ENCODE peak calls at places on chromosomes 2 and 18, in ten cellular contexts. L is HTR-8/SVneo; C is effector memory CD4-positive, alpha-beta T cell; E is stimulated activated CD4-positive, alpha-beta T cell treated with anti-CD3 and anti-CD28 coated beads, Interleukin-2, amount 100 ng/mL, for 48 hours; A is NCI-H2081 treated with DMSO at 0.1 percent for 48 hours; M is KBM-7; J is H9; Z is central memory CD4-positive, alpha-beta T cell; V is stimulated activated CD8-positive, alpha-beta memory T cell treated with anti-CD3 and anti-CD28 coated beads, Interleukin-2, amount 100 ng/mL, for 1 hour; U is cardiac muscle cell. R is an unnamed sample.

GRCh38 chr18:24544141-24544498 is 83.7 kb downstream of the HRH4 start:
- DNase-seq in Z (no peak), U (peak), E (no peak), C (no peak), V (no peak), L (peak), J (no peak), A (no peak), M (peak), R (no peak)

GRCh38 chr2:20012282-20013060 is at the start of gene MATN3:
- DNase-seq in C (no peak), Z (no peak), M (no peak), U (peak), V (no peak), A (no peak), L (peak), J (peak), E (no peak), R (no peak)

GRCh38 chr2:242034996-242035814 is 165.7 kb downstream of the RTP5 start:
- DNase-seq in Z (no peak), A (no peak), U (no peak), L (no peak), M (no peak), V (no peak), C (no peak), E (no peak), J (peak), R (no peak)

GRCh38 chr2:121974919-121975654 is 219.6 kb downstream of the TSN start:
- DNase-seq in U (peak), A (peak), J (peak), C (peak), L (peak), V (no peak), M (peak), E (peak), Z (peak), R (peak)

GRCh38 chr2:73112913-73113633 is at the start of gene RAB11FIP5:
- DNase-seq in J (peak), V (peak), U (peak), Z (peak), C (peak), L (peak), E (peak), A (no peak), M (peak), R (no peak)

GRCh38 chr2:156181208-156181607 is 151.3 kb downstream of the NR4A2 start:
- DNase-seq in Z (no peak), J (no peak), V (no peak), E (no peak), C (no peak), A (no peak), U (no peak), L (no peak), M (no peak), R (no peak)

GRCh38 chr2:88099798-88100488 is 27.9 kb downstream of the FABP1 start:
- DNase-seq in A (no peak), L (no peak), U (peak), Z (no peak), C (no peak), J (peak), E (no peak), M (peak), V (no peak), R (peak)

GRCh38 chr2:118975133-118975532 is 33.1 kb downstream of the MARCO start:
- DNase-seq in M (no peak), C (no peak), Z (no peak), E (no peak), A (no peak), U (no peak), L (no peak), J (no peak), V (no peak), R (no peak)

GRCh38 chr2:180676520-180676919 is 303.9 kb upstream of the UBE2E3 start:
- DNase-seq in E (no peak), A (no peak), U (no peak), L (no peak), Z (no peak), C (no peak), J (no peak), M (no peak), V (no peak), R (no peak)

GRCh38 chr18:57951110-57951796 is 92.8 kb upstream of the NEDD4L start:
- DNase-seq in C (no peak), M (no peak), V (no peak), E (no peak), J (no peak), Z (no peak), A (no peak), L (no peak), U (no peak), R (no peak)

GRCh38 chr18:48300463-48300961 is 108.7 kb downstream of the ZBTB7C start:
- DNase-seq in C (no peak), A (no peak), U (peak), M (peak), L (no peak), V (no peak), E (no peak), J (peak), Z (no peak), R (peak)

GRCh38 chr2:101738649-101739048 is 41.1 kb downstream of the MAP4K4 start:
- DNase-seq in Z (no peak), V (no peak), A (no peak), U (no peak), E (no peak), C (no peak), M (no peak), L (no peak), J (no peak), R (no peak)

GRCh38 chr18:77069482-77069881 is 63.1 kb downstream of the MBP start:
- DNase-seq in Z (no peak), E (no peak), A (no peak), U (no peak), L (no peak), V (no peak), M (no peak), J (no peak), C (no peak), R (no peak)

GRCh38 chr18:56433919-56434318 is 204.5 kb downstream of the TXNL1 start:
- DNase-seq in C (no peak), A (no peak), Z (no peak), V (no peak), M (peak), U (no peak), L (no peak), J (peak), E (no peak), R (no peak)

GRCh38 chr18:48922801-48923730 is 27.7 kb downstream of the SMAD7 start:
- DNase-seq in U (no peak), L (peak), E (no peak), V (no peak), A (no peak), C (no peak), J (peak), Z (peak), M (peak), R (peak)

GRCh38 chr2:63849381-63850203 is 7.9 kb downstream of the UGP2 start:
- DNase-seq in E (no peak), M (no peak), Z (no peak), L (no peak), U (no peak), V (no peak), C (no peak), A (no peak), J (peak), R (no peak)

GRCh38 chr2:18271370-18272147 is 288.9 kb downstream of the RDH14 start:
- DNase-seq in L (no peak), V (no peak), M (no peak), A (no peak), C (no peak), E (no peak), U (no peak), J (peak), Z (no peak), R (no peak)

GRCh38 chr18:31102020-31102684 is at the start of gene DSC2:
- DNase-seq in Z (no peak), E (no peak), A (no peak), M (peak), J (peak), L (no peak), V (no peak), U (peak), C (no peak), R (no peak)

GRCh38 chr2:113219889-113220641 is 46.3 kb downstream of the PSD4 start:
- DNase-seq in C (no peak), M (peak), V (no peak), E (no peak), J (peak), Z (no peak), U (no peak), L (no peak), A (no peak), R (peak)

GRCh38 chr18:3814840-3815239 is 364.9 kb downstream of the TGIF1 start:
- DNase-seq in C (no peak), E (no peak), Z (no peak), V (no peak), L (no peak), M (no peak), U (no peak), A (no peak), J (no peak), R (no peak)

GRCh38 chr2:130342533-130343275 is at the start of gene IMP4:
- DNase-seq in U (peak), Z (peak), V (peak), C (peak), A (peak), J (peak), E (peak), M (peak), L (peak), R (peak)

GRCh38 chr2:10384089-10384734 is 63.9 kb downstream of the ODC1 start:
- DNase-seq in L (no peak), J (no peak), V (no peak), Z (no peak), E (no peak), C (no peak), M (peak), A (no peak), U (no peak), R (peak)

GRCh38 chr2:181457121-181457740 is at the start of gene ITGA4:
- DNase-seq in E (peak), J (peak), C (peak), M (peak), A (no peak), U (peak), Z (peak), L (peak), V (peak), R (peak)

GRCh38 chr2:3656762-3657691 is 973 bp upstream of the ALLC start:
- DNase-seq in J (peak), E (no peak), M (no peak), V (no peak), L (no peak), C (no peak), Z (no peak), A (no peak), U (no peak), R (peak)

GRCh38 chr2:97706112-97706511 is 7.3 kb upstream of the ZAP70 start:
- DNase-seq in M (no peak), E (no peak), C (no peak), A (no peak), U (no peak), Z (no peak), J (peak), V (no peak), L (no peak), R (no peak)

GRCh38 chr18:13427354-13427753 is 208.8 kb downstream of the LDLRAD4 start:
- DNase-seq in V (no peak), L (no peak), A (no peak), Z (no peak), M (no peak), E (no peak), U (no peak), C (no peak), J (no peak), R (no peak)

GRCh38 chr2:69995511-69995910 is 34.1 kb upstream of the ASPRV1 start:
- DNase-seq in E (no peak), V (no peak), L (no peak), A (no peak), C (no peak), M (no peak), U (no peak), J (no peak), Z (no peak), R (no peak)

GRCh38 chr18:35578481-35578880 is 3.1 kb upstream of the GALNT1 start:
- DNase-seq in J (no peak), A (no peak), C (no peak), U (no peak), V (no peak), M (no peak), Z (no peak), L (no peak), E (no peak), R (no peak)

GRCh38 chr2:237152361-237152760 is 66.7 kb downstream of the COPS8 start:
- DNase-seq in V (no peak), E (no peak), M (no peak), L (no peak), Z (no peak), A (no peak), U (no peak), C (no peak), J (no peak), R (no peak)